ENCODE peak calls at places on chromosomes 5 and 9, in six cellular contexts. Z is stimulated activated CD4-positive, alpha-beta T cell treated with anti-CD3 and anti-CD28 coated beads, TNF-alpha, amount 100 ng/mL, for 1 hour; U is GM23338; A is AML-193; Y is ovary; X is cardiac muscle cell. T is an unnamed sample.

GRCh38 chr5:165130656-165131055 is 1625.2 kb downstream of the MAT2B start:
- DNase-seq in Y (no peak), Z (no peak), A (no peak), X (no peak), U (no peak), T (no peak)

GRCh38 chr5:84303315-84303714 is 81.4 kb downstream of the EDIL3 start:
- DNase-seq in Y (no peak), Z (no peak), A (no peak), X (peak; percentile 36), U (no peak), T (no peak)

GRCh38 chr5:38738898-38739743 is 106.7 kb upstream of the OSMR start:
- DNase-seq in A (no peak), U (no peak), Y (no peak), X (peak; percentile 12), Z (no peak), T (no peak)

GRCh38 chr9:126805546-126806262 is 864 bp downstream of the ZBTB43 start:
- DNase-seq in U (peak; percentile 6), Z (peak; percentile 57), A (peak; percentile 42), Y (no peak), X (peak; percentile 73), T (peak; percentile 56)

GRCh38 chr9:135665795-135666189 is 2.7 kb downstream of the LCN9 start:
- DNase-seq in U (no peak), X (no peak), Y (no peak), A (no peak), Z (no peak), T (no peak)

GRCh38 chr5:131812371-131813160 is 15.7 kb upstream of the FNIP1 start:
- DNase-seq in X (peak; percentile 2), A (no peak), Y (no peak), Z (no peak), U (no peak), T (no peak)

GRCh38 chr9:87337335-87338074 is 160.2 kb upstream of the DAPK1 start:
- DNase-seq in U (peak; percentile 94), Z (no peak), X (peak; percentile 72), A (no peak), Y (no peak), T (no peak)

GRCh38 chr5:172646716-172647285 is 5.7 kb downstream of the NEURL1B start:
- DNase-seq in Y (peak; percentile 53), X (peak; percentile 54), Z (no peak), A (no peak), U (peak; percentile 77), T (no peak)

GRCh38 chr9:136623849-136624183 is 38.9 kb upstream of the EGFL7 start:
- DNase-seq in A (no peak), Y (no peak), Z (no peak), U (no peak), X (no peak), T (peak; percentile 90)

T was measured in ureter.